ENCODE peak calls at places on chromosomes 4 and X, in five cellular contexts. Q is ELR, H is fibroblast of gingiva, R is mammary epithelial cell, E is tibial artery. K is an unnamed sample.

GRCh38 chr4:7964890-7965662 is 25.4 kb upstream of the AFAP1 start:
- DNase-seq in Q (peak; percentile 65), H (no peak), R (peak; percentile 36), E (no peak), K (peak; percentile 70)

GRCh38 chr4:30295652-30296051 is 424.5 kb upstream of the PCDH7 start:
- DNase-seq in H (no peak), E (no peak), R (no peak), Q (no peak), K (no peak)

GRCh38 chrX:152798945-152799344 is 29.5 kb upstream of the MAGEA6 start:
- DNase-seq in H (no peak), E (no peak), R (no peak), Q (no peak), K (no peak)

GRCh38 chr4:74555231-74555630 is 110.3 kb downstream of the AREG start:
- DNase-seq in H (peak; percentile 61), E (no peak), Q (no peak), R (peak; percentile 84), K (no peak)

GRCh38 chrX:30141966-30142365 is 73.4 kb upstream of the MAGEB2 start:
- DNase-seq in E (no peak), H (peak; percentile 16), R (peak; percentile 24), Q (peak; percentile 30), K (no peak)

GRCh38 chr4:179867300-179867878 is 2375.8 kb upstream of the TENM3 start:
- DNase-seq in R (peak; percentile 20), H (no peak), Q (peak; percentile 58), E (no peak), K (peak; percentile 55)

GRCh38 chrX:12825801-12826200 is 34.6 kb downstream of the PRPS2 start:
- DNase-seq in H (no peak), Q (peak; percentile 75), E (no peak), R (no peak), K (no peak)

GRCh38 chr4:55768291-55768690 is 51.3 kb upstream of the EXOC1L start:
- DNase-seq in R (peak; percentile 35), E (no peak), H (peak; percentile 85), Q (peak; percentile 71), K (no peak)

GRCh38 chr4:58734030-58734673 is 1624.0 kb upstream of the IGFBP7 start:
- DNase-seq in R (no peak), H (no peak), Q (peak; percentile 19), E (no peak), K (no peak)

GRCh38 chr4:133775881-133776280 is 425.7 kb downstream of the PABPC4L start:
- DNase-seq in H (no peak), R (peak; percentile 19), E (no peak), Q (peak; percentile 73), K (no peak)

GRCh38 chr4:99885063-99885664 is 9.1 kb downstream of the LAMTOR3 start:
- DNase-seq in Q (peak; percentile 46), H (peak; percentile 36), R (peak; percentile 34), E (no peak), K (no peak)